ENCODE peak calls at places on chromosomes 3 and 15, in nine cellular contexts. One of them, this sample, is unnamed.

GRCh38 chr3:175411405-175411804 is 552.3 kb downstream of the NAALADL2 start:
- DNase-seq in amniotic stem cell: no peak
- DNase-seq in T47D: no peak
- DNase-seq in cardiac muscle cell: no peak
- DNase-seq in CD8-positive, alpha-beta memory T cell: no peak
- DNase-seq in KBM-7: no peak
- DNase-seq in Peyer's patch: no peak
- DNase-seq in BE2C: no peak
- DNase-seq in effector memory CD8-positive, alpha-beta T cell: no peak
- DNase-seq in this sample: no peak

GRCh38 chr3:8629151-8630021 is 15.2 kb downstream of the SSUH2 start:
- DNase-seq in CD8-positive, alpha-beta memory T cell: peak
- DNase-seq in BE2C: no peak
- DNase-seq in T47D: peak
- DNase-seq in KBM-7: peak
- DNase-seq in cardiac muscle cell: peak
- DNase-seq in Peyer's patch: peak
- DNase-seq in amniotic stem cell: peak
- DNase-seq in effector memory CD8-positive, alpha-beta T cell: peak
- DNase-seq in this sample: peak

GRCh38 chr15:79811406-79812405 is 85.1 kb downstream of the MTHFS start:
- DNase-seq in KBM-7: no peak
- DNase-seq in BE2C: peak
- DNase-seq in cardiac muscle cell: peak
- DNase-seq in T47D: peak
- DNase-seq in amniotic stem cell: no peak
- DNase-seq in effector memory CD8-positive, alpha-beta T cell: no peak
- DNase-seq in Peyer's patch: no peak
- DNase-seq in CD8-positive, alpha-beta memory T cell: no peak
- DNase-seq in this sample: no peak

GRCh38 chr3:147419062-147419701 is 10.0 kb downstream of the ZIC1 start:
- DNase-seq in T47D: no peak
- DNase-seq in amniotic stem cell: peak
- DNase-seq in Peyer's patch: no peak
- DNase-seq in cardiac muscle cell: peak
- DNase-seq in BE2C: peak
- DNase-seq in effector memory CD8-positive, alpha-beta T cell: no peak
- DNase-seq in KBM-7: no peak
- DNase-seq in CD8-positive, alpha-beta memory T cell: no peak
- DNase-seq in this sample: no peak

GRCh38 chr15:83206971-83207621 is 527 bp downstream of the HDGFL3 start:
- DNase-seq in CD8-positive, alpha-beta memory T cell: no peak
- DNase-seq in KBM-7: peak
- DNase-seq in T47D: peak
- DNase-seq in BE2C: peak
- DNase-seq in amniotic stem cell: no peak
- DNase-seq in effector memory CD8-positive, alpha-beta T cell: no peak
- DNase-seq in cardiac muscle cell: peak
- DNase-seq in Peyer's patch: no peak
- DNase-seq in this sample: peak

GRCh38 chr3:106881177-106881576 is 496.1 kb upstream of the CCDC54 start:
- DNase-seq in CD8-positive, alpha-beta memory T cell: no peak
- DNase-seq in amniotic stem cell: no peak
- DNase-seq in BE2C: no peak
- DNase-seq in T47D: no peak
- DNase-seq in cardiac muscle cell: no peak
- DNase-seq in KBM-7: no peak
- DNase-seq in Peyer's patch: no peak
- DNase-seq in effector memory CD8-positive, alpha-beta T cell: no peak
- DNase-seq in this sample: peak

GRCh38 chr3:168096210-168096795 is 579 bp upstream of the GOLIM4 start:
- DNase-seq in effector memory CD8-positive, alpha-beta T cell: peak
- DNase-seq in KBM-7: peak
- DNase-seq in CD8-positive, alpha-beta memory T cell: peak
- DNase-seq in Peyer's patch: peak
- DNase-seq in BE2C: peak
- DNase-seq in T47D: peak
- DNase-seq in amniotic stem cell: peak
- DNase-seq in cardiac muscle cell: peak
- DNase-seq in this sample: peak

GRCh38 chr3:123883656-123884257 is 375 bp downstream of the MYLK start:
- DNase-seq in effector memory CD8-positive, alpha-beta T cell: no peak
- DNase-seq in CD8-positive, alpha-beta memory T cell: no peak
- DNase-seq in T47D: no peak
- DNase-seq in cardiac muscle cell: peak
- DNase-seq in KBM-7: peak
- DNase-seq in amniotic stem cell: no peak
- DNase-seq in Peyer's patch: no peak
- DNase-seq in BE2C: no peak
- DNase-seq in this sample: no peak

GRCh38 chr15:93296786-93297500 is 207.9 kb upstream of the RGMA start:
- DNase-seq in Peyer's patch: no peak
- DNase-seq in effector memory CD8-positive, alpha-beta T cell: no peak
- DNase-seq in BE2C: no peak
- DNase-seq in CD8-positive, alpha-beta memory T cell: no peak
- DNase-seq in KBM-7: no peak
- DNase-seq in amniotic stem cell: no peak
- DNase-seq in T47D: no peak
- DNase-seq in cardiac muscle cell: no peak
- DNase-seq in this sample: no peak

GRCh38 chr3:13788522-13789424 is 91.1 kb downstream of the WNT7A start:
- DNase-seq in CD8-positive, alpha-beta memory T cell: peak
- DNase-seq in BE2C: no peak
- DNase-seq in Peyer's patch: no peak
- DNase-seq in effector memory CD8-positive, alpha-beta T cell: no peak
- DNase-seq in amniotic stem cell: no peak
- DNase-seq in T47D: no peak
- DNase-seq in cardiac muscle cell: peak
- DNase-seq in KBM-7: no peak
- DNase-seq in this sample: no peak

GRCh38 chr3:156360116-156360515 is 194.8 kb downstream of the SSR3 start:
- DNase-seq in KBM-7: no peak
- DNase-seq in T47D: no peak
- DNase-seq in Peyer's patch: no peak
- DNase-seq in cardiac muscle cell: no peak
- DNase-seq in amniotic stem cell: no peak
- DNase-seq in effector memory CD8-positive, alpha-beta T cell: no peak
- DNase-seq in BE2C: no peak
- DNase-seq in CD8-positive, alpha-beta memory T cell: no peak
- DNase-seq in this sample: no peak

GRCh38 chr3:151925876-151926275 is 52.4 kb downstream of the SUCNR1 start:
- DNase-seq in KBM-7: no peak
- DNase-seq in CD8-positive, alpha-beta memory T cell: no peak
- DNase-seq in cardiac muscle cell: peak
- DNase-seq in effector memory CD8-positive, alpha-beta T cell: no peak
- DNase-seq in amniotic stem cell: peak
- DNase-seq in BE2C: no peak
- DNase-seq in Peyer's patch: no peak
- DNase-seq in T47D: peak
- DNase-seq in this sample: no peak

GRCh38 chr3:112007641-112008040 is 8.9 kb downstream of the TAGLN3 start:
- DNase-seq in amniotic stem cell: no peak
- DNase-seq in T47D: no peak
- DNase-seq in KBM-7: no peak
- DNase-seq in Peyer's patch: no peak
- DNase-seq in effector memory CD8-positive, alpha-beta T cell: no peak
- DNase-seq in CD8-positive, alpha-beta memory T cell: no peak
- DNase-seq in cardiac muscle cell: peak
- DNase-seq in BE2C: no peak
- DNase-seq in this sample: no peak

GRCh38 chr3:14307953-14308352 is 94.5 kb upstream of the SLC6A6 start:
- DNase-seq in amniotic stem cell: no peak
- DNase-seq in Peyer's patch: no peak
- DNase-seq in CD8-positive, alpha-beta memory T cell: no peak
- DNase-seq in effector memory CD8-positive, alpha-beta T cell: no peak
- DNase-seq in BE2C: no peak
- DNase-seq in T47D: no peak
- DNase-seq in cardiac muscle cell: no peak
- DNase-seq in KBM-7: no peak
- DNase-seq in this sample: no peak

GRCh38 chr3:17233398-17233800 is 348.6 kb downstream of the PLCL2 start:
- DNase-seq in CD8-positive, alpha-beta memory T cell: peak
- DNase-seq in KBM-7: peak
- DNase-seq in cardiac muscle cell: peak
- DNase-seq in effector memory CD8-positive, alpha-beta T cell: peak
- DNase-seq in BE2C: peak
- DNase-seq in Peyer's patch: no peak
- DNase-seq in T47D: peak
- DNase-seq in amniotic stem cell: peak
- DNase-seq in this sample: peak

GRCh38 chr3:48548165-48548564 is 8.4 kb downstream of the PFKFB4 start:
- DNase-seq in effector memory CD8-positive, alpha-beta T cell: no peak
- DNase-seq in cardiac muscle cell: no peak
- DNase-seq in Peyer's patch: no peak
- DNase-seq in T47D: no peak
- DNase-seq in BE2C: no peak
- DNase-seq in KBM-7: no peak
- DNase-seq in amniotic stem cell: no peak
- DNase-seq in CD8-positive, alpha-beta memory T cell: no peak
- DNase-seq in this sample: no peak

GRCh38 chr3:71684752-71685151 is 40.5 kb downstream of the EIF4E3 start:
- DNase-seq in BE2C: no peak
- DNase-seq in CD8-positive, alpha-beta memory T cell: no peak
- DNase-seq in T47D: no peak
- DNase-seq in Peyer's patch: no peak
- DNase-seq in effector memory CD8-positive, alpha-beta T cell: no peak
- DNase-seq in amniotic stem cell: peak
- DNase-seq in cardiac muscle cell: peak
- DNase-seq in KBM-7: no peak
- DNase-seq in this sample: no peak

GRCh38 chr3:133115178-133115577 is 77.0 kb downstream of the TMEM108 start:
- DNase-seq in T47D: no peak
- DNase-seq in effector memory CD8-positive, alpha-beta T cell: no peak
- DNase-seq in CD8-positive, alpha-beta memory T cell: no peak
- DNase-seq in Peyer's patch: no peak
- DNase-seq in BE2C: no peak
- DNase-seq in KBM-7: no peak
- DNase-seq in cardiac muscle cell: no peak
- DNase-seq in amniotic stem cell: no peak
- DNase-seq in this sample: no peak

GRCh38 chr3:3145831-3146230 is 19.1 kb downstream of the TRNT1 start:
- DNase-seq in cardiac muscle cell: no peak
- DNase-seq in KBM-7: no peak
- DNase-seq in CD8-positive, alpha-beta memory T cell: no peak
- DNase-seq in effector memory CD8-positive, alpha-beta T cell: no peak
- DNase-seq in BE2C: no peak
- DNase-seq in Peyer's patch: no peak
- DNase-seq in T47D: no peak
- DNase-seq in amniotic stem cell: no peak
- DNase-seq in this sample: no peak

GRCh38 chr3:22399566-22399965 is 648.6 kb upstream of the ZNF385D start:
- DNase-seq in amniotic stem cell: no peak
- DNase-seq in effector memory CD8-positive, alpha-beta T cell: no peak
- DNase-seq in cardiac muscle cell: peak
- DNase-seq in KBM-7: no peak
- DNase-seq in CD8-positive, alpha-beta memory T cell: no peak
- DNase-seq in BE2C: no peak
- DNase-seq in T47D: no peak
- DNase-seq in Peyer's patch: no peak
- DNase-seq in this sample: no peak

GRCh38 chr3:173690542-173690941 is 293.0 kb downstream of the NLGN1 start:
- DNase-seq in effector memory CD8-positive, alpha-beta T cell: no peak
- DNase-seq in KBM-7: no peak
- DNase-seq in CD8-positive, alpha-beta memory T cell: no peak
- DNase-seq in Peyer's patch: no peak
- DNase-seq in BE2C: no peak
- DNase-seq in T47D: peak
- DNase-seq in amniotic stem cell: no peak
- DNase-seq in cardiac muscle cell: no peak
- DNase-seq in this sample: no peak

GRCh38 chr15:44092221-44092620 is 102.8 kb downstream of the FRMD5 start:
- DNase-seq in cardiac muscle cell: peak
- DNase-seq in KBM-7: no peak
- DNase-seq in amniotic stem cell: no peak
- DNase-seq in BE2C: no peak
- DNase-seq in effector memory CD8-positive, alpha-beta T cell: no peak
- DNase-seq in CD8-positive, alpha-beta memory T cell: no peak
- DNase-seq in T47D: peak
- DNase-seq in Peyer's patch: no peak
- DNase-seq in this sample: no peak

GRCh38 chr3:48674505-48674904 is 11.2 kb downstream of the NCKIPSD start:
- DNase-seq in BE2C: no peak
- DNase-seq in cardiac muscle cell: no peak
- DNase-seq in T47D: no peak
- DNase-seq in Peyer's patch: no peak
- DNase-seq in CD8-positive, alpha-beta memory T cell: no peak
- DNase-seq in KBM-7: no peak
- DNase-seq in effector memory CD8-positive, alpha-beta T cell: no peak
- DNase-seq in amniotic stem cell: no peak
- DNase-seq in this sample: no peak

This sample was measured in OCI-M1.